ENCODE peak calls at places on chromosomes 12 and 14, in eight cellular contexts. B is caudate nucleus, S is heart right ventricle, V is cardiac muscle cell, D is heart left ventricle, P is brain microvascular endothelial cell, L is transverse colon, Q is PC-3. W is an unnamed sample.

GRCh38 chr14:74936151-74936550 is 13.1 kb upstream of the RPS6KL1 start:
- DNase-seq in B (no peak), S (no peak), V (no peak), D (no peak), P (no peak), L (no peak), Q (no peak), W (no peak)

GRCh38 chr14:32883189-32883588 is 55.5 kb upstream of the NPAS3 start:
- DNase-seq in B (no peak), S (no peak), V (no peak), D (no peak), P (peak; percentile 14), L (no peak), Q (peak; percentile 35), W (no peak)

GRCh38 chr12:85693093-85693665 is 143.0 kb downstream of the RASSF9 start:
- DNase-seq in B (no peak), S (no peak), V (no peak), D (no peak), P (no peak), L (no peak), Q (no peak), W (no peak)

GRCh38 chr14:50805396-50805795 is 25.6 kb downstream of the NIN start:
- DNase-seq in B (no peak), S (no peak), V (no peak), D (no peak), P (no peak), L (no peak), Q (no peak), W (no peak)

GRCh38 chr14:81681466-81681865 is 147.8 kb upstream of the SEL1L start:
- DNase-seq in B (no peak), S (no peak), V (no peak), D (no peak), P (no peak), L (no peak), Q (no peak), W (no peak)

GRCh38 chr12:40034156-40034555 is 71.7 kb downstream of the SLC2A13 start:
- DNase-seq in B (no peak), S (no peak), V (no peak), D (no peak), P (no peak), L (no peak), Q (no peak), W (no peak)

GRCh38 chr12:6883252-6883651 is 10.1 kb upstream of the SPSB2 start:
- DNase-seq in B (no peak), S (no peak), V (no peak), D (no peak), P (no peak), L (no peak), Q (no peak), W (no peak)

GRCh38 chr14:99134333-99135046 is 137.5 kb downstream of the BCL11B start:
- DNase-seq in B (no peak), S (no peak), V (no peak), D (peak; percentile 8), P (no peak), L (no peak), Q (no peak), W (no peak)

GRCh38 chr12:118237053-118237665 is 101.2 kb downstream of the PEBP1 start:
- DNase-seq in B (no peak), S (no peak), V (no peak), D (no peak), P (no peak), L (no peak), Q (no peak), W (no peak)

GRCh38 chr12:115118177-115118724 is 434.3 kb upstream of the TBX3 start:
- DNase-seq in B (no peak), S (no peak), V (no peak), D (no peak), P (no peak), L (no peak), Q (no peak), W (no peak)

GRCh38 chr12:10563002-10563401 is 50.4 kb downstream of the MAGOHB start:
- DNase-seq in B (no peak), S (no peak), V (no peak), D (no peak), P (no peak), L (no peak), Q (no peak), W (no peak)

GRCh38 chr12:2016862-2017723 is 12.8 kb upstream of the DCP1B start:
- DNase-seq in B (no peak), S (no peak), V (no peak), D (no peak), P (no peak), L (no peak), Q (no peak), W (no peak)

GRCh38 chr12:30806989-30807694 is 52.4 kb upstream of the CAPRIN2 start:
- DNase-seq in B (no peak), S (no peak), V (peak; percentile 76), D (peak; percentile 37), P (peak; percentile 68), L (no peak), Q (peak; percentile 80), W (no peak)

GRCh38 chr14:89507521-89507920 is 90.5 kb upstream of the FOXN3 start:
- DNase-seq in B (no peak), S (no peak), V (no peak), D (no peak), P (peak; percentile 49), L (no peak), Q (peak; percentile 91), W (peak; percentile 60)
- H3K27ac ChIP-seq in B (no peak overlapping the region), S (no peak overlapping the region), V (no peak overlapping the region), D (no peak overlapping the region), P (peak overlapping the region; percentile 34), L (no peak overlapping the region), Q (peak overlapping the region; percentile 96), W (peak overlapping the region; percentile 74)

GRCh38 chr14:22271838-22272237 is 317.2 kb downstream of the DAD1 start:
- DNase-seq in B (no peak), S (no peak), V (no peak), D (no peak), P (no peak), L (no peak), Q (no peak), W (no peak)

GRCh38 chr14:22268875-22269274 is 320.1 kb downstream of the DAD1 start:
- DNase-seq in B (no peak), S (no peak), V (no peak), D (no peak), P (peak; percentile 58), L (no peak), Q (peak; percentile 98), W (peak; percentile 73)

GRCh38 chr14:22276913-22277816 is 311.9 kb downstream of the DAD1 start:
- DNase-seq in B (no peak), S (no peak), V (peak; percentile 18), D (no peak), P (no peak), L (no peak), Q (peak; percentile 74), W (no peak)

GRCh38 chr14:22266683-22267082 is 322.3 kb downstream of the DAD1 start:
- DNase-seq in B (no peak), S (no peak), V (no peak), D (no peak), P (no peak), L (no peak), Q (peak; percentile 58), W (no peak)

DNA sequence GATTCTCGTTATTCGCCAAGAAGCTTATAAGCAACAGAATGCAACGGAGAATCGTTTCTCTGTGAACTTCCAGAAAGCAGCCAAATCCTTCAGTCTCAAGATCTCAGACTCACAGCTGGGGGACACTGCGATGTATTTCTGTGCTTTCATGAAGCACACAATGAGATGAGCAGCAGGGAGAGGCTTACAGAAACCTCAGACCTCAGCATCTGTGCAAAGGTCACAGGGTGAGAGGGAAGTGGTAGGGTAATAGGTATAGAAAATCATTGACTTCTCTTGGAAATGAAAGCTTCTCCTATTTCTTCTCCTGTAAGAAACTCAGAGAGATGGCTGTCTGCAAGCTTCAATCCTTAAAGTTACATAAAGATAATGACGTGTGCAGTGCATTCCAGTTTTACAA is 316.6 kb downstream of the DAD1 start:
- DNase-seq in B (no peak), S (no peak), V (no peak), D (no peak), P (no peak), L (no peak), Q (no peak), W (no peak)
- H3K27ac ChIP-seq in B (no peak overlapping the region), S (no peak overlapping the region), V (no peak overlapping the region), D (no peak overlapping the region), P (no peak overlapping the region), L (no peak overlapping the region), Q (no peak overlapping the region), W (no peak overlapping the region)

GRCh38 chr12:77500124-77500523 is 330.6 kb upstream of the NAV3 start:
- DNase-seq in B (no peak), S (no peak), V (no peak), D (no peak), P (no peak), L (no peak), Q (no peak), W (no peak)
- H3K27ac ChIP-seq in B (no peak overlapping the region), S (no peak overlapping the region), V (no peak overlapping the region), D (no peak overlapping the region), P (no peak overlapping the region), L (no peak overlapping the region), Q (no peak overlapping the region), W (no peak overlapping the region)

GRCh38 chr14:104735830-104736642 is 12.0 kb downstream of the ADSS1 start:
- DNase-seq in B (peak; percentile 26), S (peak; percentile 88), V (no peak), D (peak; percentile 86), P (peak; percentile 36), L (peak; percentile 48), Q (no peak), W (no peak)

GRCh38 chr14:104734601-104734990 is 10.6 kb downstream of the ADSS1 start:
- DNase-seq in B (no peak), S (peak; percentile 10), V (no peak), D (no peak), P (no peak), L (no peak), Q (no peak), W (no peak)

GRCh38 chr14:104732931-104733681 is 9.1 kb downstream of the ADSS1 start:
- DNase-seq in B (no peak), S (peak; percentile 26), V (no peak), D (no peak), P (no peak), L (peak; percentile 81), Q (peak; percentile 33), W (no peak)

GRCh38 chr14:104734051-104734587 is 10.1 kb downstream of the ADSS1 start:
- DNase-seq in B (no peak), S (peak; percentile 14), V (no peak), D (no peak), P (no peak), L (no peak), Q (no peak), W (no peak)

DNA sequence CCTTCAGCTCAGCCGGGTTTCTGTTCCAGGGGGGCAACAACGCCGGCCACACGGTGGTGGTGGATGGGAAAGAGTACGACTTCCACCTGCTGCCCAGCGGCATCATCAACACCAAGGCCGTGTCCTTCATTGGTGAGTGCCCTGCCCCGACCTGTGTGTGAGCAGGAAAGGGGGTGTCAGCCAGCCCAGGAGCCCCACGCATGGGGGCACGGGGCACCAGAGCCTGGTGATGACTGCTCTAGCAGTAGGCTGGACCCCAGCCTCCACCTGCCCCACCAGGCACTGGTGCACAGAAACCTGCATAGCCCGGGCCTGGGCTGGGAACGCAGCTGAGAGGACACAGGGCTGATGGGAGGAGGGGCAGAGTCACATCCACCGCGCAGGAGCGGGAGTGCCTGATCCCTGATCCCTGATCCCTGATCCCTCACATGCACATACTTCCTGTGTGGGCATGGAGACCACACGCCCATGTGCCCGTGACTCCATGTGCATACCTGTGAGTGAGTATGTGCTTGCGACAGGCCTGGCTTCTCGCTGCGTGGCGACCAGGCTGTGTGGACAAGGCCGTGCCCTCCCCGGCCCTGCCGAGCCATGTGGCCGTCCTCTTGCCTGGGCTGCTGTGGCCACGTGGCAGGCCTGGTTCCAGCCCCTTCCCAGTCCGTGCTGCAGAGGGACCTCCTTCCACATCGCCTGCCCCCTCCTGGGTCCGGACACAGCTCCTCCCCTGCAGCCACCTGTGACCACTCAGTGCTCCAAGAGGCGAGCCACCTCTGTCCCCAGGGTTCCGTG is 11.2 kb downstream of the ADSS1 start:
- DNase-seq in B (no peak), S (peak; percentile 49), V (no peak), D (no peak), P (no peak), L (no peak), Q (no peak), W (no peak)
- H3K27ac ChIP-seq in B (peak overlapping the region; percentile 94), S (peak overlapping the region; percentile 86), V (no peak overlapping the region), D (peak overlapping the region; percentile 83), P (no peak overlapping the region), L (peak overlapping the region; percentile 59), Q (no peak overlapping the region), W (no peak overlapping the region)

W was measured in epithelial cell of prostate.